ENCODE peak calls at places on chromosomes 2 and 18, in four cellular contexts. One of them, this sample, is unnamed.

GRCh38 chr2:42944744-42945415 is 152.5 kb upstream of the HAAO start:
- DNase-seq in Peyer's patch: no peak
- DNase-seq in activated T-cell treated with anti-CD3 and anti-CD28 coated beads, Interleukin-2, amount 50 U/mL, for 48 hours: no peak
- DNase-seq in Calu3: no peak
- DNase-seq in this sample: peak

GRCh38 chr2:130231656-130232055 is 33.4 kb upstream of the TUBA3E start:
- DNase-seq in Calu3: no peak
- DNase-seq in activated T-cell treated with anti-CD3 and anti-CD28 coated beads, Interleukin-2, amount 50 U/mL, for 48 hours: no peak
- DNase-seq in Peyer's patch: no peak
- DNase-seq in this sample: no peak

GRCh38 chr2:108825254-108825653 is 38.7 kb downstream of the CCDC138 start:
- DNase-seq in activated T-cell treated with anti-CD3 and anti-CD28 coated beads, Interleukin-2, amount 50 U/mL, for 48 hours: no peak
- DNase-seq in Peyer's patch: no peak
- DNase-seq in Calu3: no peak
- DNase-seq in this sample: no peak

GRCh38 chr2:239129147-239129896 is 271.5 kb downstream of the HDAC4 start:
- DNase-seq in Peyer's patch: no peak
- DNase-seq in Calu3: no peak
- DNase-seq in activated T-cell treated with anti-CD3 and anti-CD28 coated beads, Interleukin-2, amount 50 U/mL, for 48 hours: no peak
- DNase-seq in this sample: no peak

GRCh38 chr2:12417811-12418210 is 298.9 kb upstream of the TRIB2 start:
- DNase-seq in Calu3: no peak
- DNase-seq in Peyer's patch: no peak
- DNase-seq in activated T-cell treated with anti-CD3 and anti-CD28 coated beads, Interleukin-2, amount 50 U/mL, for 48 hours: no peak
- DNase-seq in this sample: no peak

GRCh38 chr2:196696423-196697073 is 57.0 kb downstream of the CCDC150 start:
- DNase-seq in Calu3: peak
- DNase-seq in Peyer's patch: no peak
- DNase-seq in activated T-cell treated with anti-CD3 and anti-CD28 coated beads, Interleukin-2, amount 50 U/mL, for 48 hours: no peak
- DNase-seq in this sample: peak

GRCh38 chr2:25618676-25619075 is 54.7 kb downstream of the DTNB start:
- DNase-seq in Calu3: peak
- DNase-seq in activated T-cell treated with anti-CD3 and anti-CD28 coated beads, Interleukin-2, amount 50 U/mL, for 48 hours: no peak
- DNase-seq in Peyer's patch: no peak
- DNase-seq in this sample: peak

GRCh38 chr2:3126171-3126685 is 251.4 kb downstream of the EIPR1 start:
- DNase-seq in Peyer's patch: no peak
- DNase-seq in Calu3: no peak
- DNase-seq in activated T-cell treated with anti-CD3 and anti-CD28 coated beads, Interleukin-2, amount 50 U/mL, for 48 hours: no peak
- DNase-seq in this sample: no peak

GRCh38 chr2:74695663-74696062 is 41.6 kb downstream of the SEMA4F start:
- DNase-seq in activated T-cell treated with anti-CD3 and anti-CD28 coated beads, Interleukin-2, amount 50 U/mL, for 48 hours: no peak
- DNase-seq in Peyer's patch: no peak
- DNase-seq in Calu3: no peak
- DNase-seq in this sample: no peak

GRCh38 chr2:181471783-181472182 is 14.6 kb downstream of the ITGA4 start:
- DNase-seq in Peyer's patch: no peak
- DNase-seq in activated T-cell treated with anti-CD3 and anti-CD28 coated beads, Interleukin-2, amount 50 U/mL, for 48 hours: no peak
- DNase-seq in Calu3: no peak
- DNase-seq in this sample: no peak

GRCh38 chr2:197261808-197262226 is 48.8 kb downstream of the ANKRD44 start:
- DNase-seq in Peyer's patch: no peak
- DNase-seq in activated T-cell treated with anti-CD3 and anti-CD28 coated beads, Interleukin-2, amount 50 U/mL, for 48 hours: no peak
- DNase-seq in Calu3: no peak
- DNase-seq in this sample: no peak

GRCh38 chr2:66275984-66276383 is 158.9 kb upstream of the MEIS1 start:
- DNase-seq in Peyer's patch: no peak
- DNase-seq in activated T-cell treated with anti-CD3 and anti-CD28 coated beads, Interleukin-2, amount 50 U/mL, for 48 hours: no peak
- DNase-seq in Calu3: no peak
- DNase-seq in this sample: no peak

GRCh38 chr2:241317391-241317790 is 1.7 kb downstream of the SEPTIN2 start:
- DNase-seq in Calu3: no peak
- DNase-seq in activated T-cell treated with anti-CD3 and anti-CD28 coated beads, Interleukin-2, amount 50 U/mL, for 48 hours: no peak
- DNase-seq in Peyer's patch: no peak
- DNase-seq in this sample: no peak

GRCh38 chr18:21243041-21243431 is 1.0 kb downstream of the GREB1L start:
- DNase-seq in Calu3: peak
- DNase-seq in activated T-cell treated with anti-CD3 and anti-CD28 coated beads, Interleukin-2, amount 50 U/mL, for 48 hours: peak
- DNase-seq in Peyer's patch: peak
- DNase-seq in this sample: peak

GRCh38 chr2:217650229-217650628 is 352.6 kb downstream of the TNS1 start:
- DNase-seq in activated T-cell treated with anti-CD3 and anti-CD28 coated beads, Interleukin-2, amount 50 U/mL, for 48 hours: no peak
- DNase-seq in Calu3: peak
- DNase-seq in Peyer's patch: no peak
- DNase-seq in this sample: peak

GRCh38 chr2:25269234-25269633 is 72.5 kb downstream of the DNMT3A start:
- DNase-seq in Peyer's patch: no peak
- DNase-seq in Calu3: no peak
- DNase-seq in activated T-cell treated with anti-CD3 and anti-CD28 coated beads, Interleukin-2, amount 50 U/mL, for 48 hours: no peak
- DNase-seq in this sample: no peak

GRCh38 chr2:146392191-146392590 is 1452.6 kb upstream of the ACVR2A start:
- DNase-seq in activated T-cell treated with anti-CD3 and anti-CD28 coated beads, Interleukin-2, amount 50 U/mL, for 48 hours: no peak
- DNase-seq in Peyer's patch: no peak
- DNase-seq in Calu3: no peak
- DNase-seq in this sample: no peak

GRCh38 chr2:106642679-106643078 is 155.5 kb downstream of the CD8B2 start:
- DNase-seq in Peyer's patch: no peak
- DNase-seq in Calu3: no peak
- DNase-seq in activated T-cell treated with anti-CD3 and anti-CD28 coated beads, Interleukin-2, amount 50 U/mL, for 48 hours: no peak
- DNase-seq in this sample: no peak

GRCh38 chr2:205769494-205769848 is 87.2 kb downstream of the NRP2 start:
- DNase-seq in Peyer's patch: no peak
- DNase-seq in Calu3: no peak
- DNase-seq in activated T-cell treated with anti-CD3 and anti-CD28 coated beads, Interleukin-2, amount 50 U/mL, for 48 hours: no peak
- DNase-seq in this sample: no peak

GRCh38 chr2:128311755-128312341 is 6.8 kb downstream of the HS6ST1 start:
- DNase-seq in Peyer's patch: no peak
- DNase-seq in activated T-cell treated with anti-CD3 and anti-CD28 coated beads, Interleukin-2, amount 50 U/mL, for 48 hours: no peak
- DNase-seq in Calu3: no peak
- DNase-seq in this sample: no peak

GRCh38 chr2:30655660-30656059 is 151.6 kb downstream of the CAPN13 start:
- DNase-seq in Peyer's patch: no peak
- DNase-seq in activated T-cell treated with anti-CD3 and anti-CD28 coated beads, Interleukin-2, amount 50 U/mL, for 48 hours: no peak
- DNase-seq in Calu3: no peak
- DNase-seq in this sample: no peak

GRCh38 chr2:147829106-147829505 is 15.7 kb upstream of the ACVR2A start:
- DNase-seq in Peyer's patch: no peak
- DNase-seq in activated T-cell treated with anti-CD3 and anti-CD28 coated beads, Interleukin-2, amount 50 U/mL, for 48 hours: no peak
- DNase-seq in Calu3: no peak
- DNase-seq in this sample: peak

GRCh38 chr2:168614291-168615018 is 158.4 kb downstream of the CERS6 start:
- DNase-seq in Calu3: no peak
- DNase-seq in Peyer's patch: no peak
- DNase-seq in activated T-cell treated with anti-CD3 and anti-CD28 coated beads, Interleukin-2, amount 50 U/mL, for 48 hours: peak
- DNase-seq in this sample: no peak

GRCh38 chr18:11654736-11655604 is 34.1 kb upstream of the GNAL start:
- DNase-seq in Peyer's patch: peak
- DNase-seq in activated T-cell treated with anti-CD3 and anti-CD28 coated beads, Interleukin-2, amount 50 U/mL, for 48 hours: peak
- DNase-seq in Calu3: peak
- DNase-seq in this sample: peak

GRCh38 chr2:231394201-231395141 is 1.0 kb upstream of the B3GNT7 start:
- DNase-seq in activated T-cell treated with anti-CD3 and anti-CD28 coated beads, Interleukin-2, amount 50 U/mL, for 48 hours: no peak
- DNase-seq in Calu3: no peak
- DNase-seq in Peyer's patch: no peak
- DNase-seq in this sample: no peak

GRCh38 chr2:25912851-25913695 is 34.8 kb upstream of the ASXL2 start:
- DNase-seq in activated T-cell treated with anti-CD3 and anti-CD28 coated beads, Interleukin-2, amount 50 U/mL, for 48 hours: no peak
- DNase-seq in Calu3: no peak
- DNase-seq in Peyer's patch: no peak
- DNase-seq in this sample: no peak